ENCODE peak calls at places on chromosomes 5 and 9, in ten cellular contexts. Q is IMR-90, T is hepatocyte, R is foreskin keratinocyte, K is A549, C is lower lobe of right lung, X is colonic mucosa, S is OCI-LY7, V is Peyer's patch, L is tibial artery. M is an unnamed sample.

GRCh38 chr5:176697267-176697928 is 50.1 kb downstream of the TSPAN17 start:
- DNase-seq in C (no peak), X (no peak), L (no peak), K (no peak), R (no peak), V (no peak), T (no peak), S (no peak), Q (no peak), M (no peak)

GRCh38 chr9:22238809-22239684 is 207.6 kb upstream of the DMRTA1 start:
- DNase-seq in V (no peak), L (no peak), K (peak), R (no peak), C (no peak), T (peak), X (no peak), S (peak), Q (peak), M (no peak)

GRCh38 chr5:142977363-142978051 is 207.3 kb downstream of the ARHGAP26 start:
- DNase-seq in R (peak), K (no peak), S (no peak), L (no peak), V (no peak), C (no peak), X (no peak), T (no peak), Q (peak), M (no peak)

GRCh38 chr9:72362680-72363139 is 2.3 kb downstream of the ZFAND5 start:
- DNase-seq in S (peak), V (peak), Q (peak), C (peak), R (no peak), T (peak), X (peak), L (peak), K (peak), M (peak)

GRCh38 chr9:37989632-37990155 is 79.3 kb downstream of the SHB start:
- DNase-seq in C (no peak), L (no peak), X (no peak), R (no peak), Q (no peak), S (no peak), K (no peak), T (no peak), V (no peak), M (no peak)

GRCh38 chr9:16241231-16241630 is 629.2 kb downstream of the BNC2 start:
- DNase-seq in T (no peak), Q (peak), L (no peak), R (no peak), C (no peak), X (no peak), K (peak), V (no peak), S (no peak), M (no peak)

GRCh38 chr5:72604111-72604792 is 97.0 kb upstream of the ZNF366 start:
- DNase-seq in R (no peak), Q (no peak), C (no peak), K (no peak), X (no peak), L (no peak), V (no peak), S (no peak), T (no peak), M (no peak)

GRCh38 chr9:114049453-114050225 is 28.5 kb downstream of the AMBP start:
- DNase-seq in V (peak), Q (no peak), K (no peak), X (no peak), C (no peak), R (no peak), T (no peak), L (peak), S (no peak), M (no peak)

GRCh38 chr9:121222524-121223171 is 21.0 kb upstream of the RAB14 start:
- DNase-seq in Q (peak), L (no peak), S (peak), V (no peak), C (no peak), K (peak), T (peak), R (no peak), X (no peak), M (no peak)

GRCh38 chr9:71270554-71270953 is 149.1 kb upstream of the TRPM3 start:
- DNase-seq in C (no peak), S (no peak), X (no peak), R (no peak), L (no peak), K (no peak), T (no peak), V (no peak), Q (no peak), M (no peak)

GRCh38 chr5:96288166-96288844 is 144.7 kb downstream of the PCSK1 start:
- DNase-seq in X (no peak), R (no peak), Q (no peak), V (no peak), T (no peak), L (no peak), C (no peak), K (no peak), S (no peak), M (no peak)

GRCh38 chr9:116453785-116454184 is 233.3 kb upstream of the TRIM32 start:
- DNase-seq in L (no peak), C (no peak), X (no peak), Q (no peak), K (no peak), T (peak), R (no peak), S (no peak), V (no peak), M (no peak)

GRCh38 chr5:56587381-56588124 is 227.8 kb upstream of the MAP3K1 start:
- DNase-seq in T (no peak), S (no peak), V (no peak), Q (no peak), R (no peak), K (no peak), C (no peak), X (no peak), L (no peak), M (no peak)

GRCh38 chr5:56588636-56589485 is 226.5 kb upstream of the MAP3K1 start:
- DNase-seq in Q (no peak), R (no peak), X (peak), L (peak), S (peak), C (peak), V (peak), K (no peak), T (no peak), M (no peak)

GRCh38 chr5:56589486-56589870 is 225.9 kb upstream of the MAP3K1 start:
- DNase-seq in X (no peak), C (no peak), T (no peak), Q (no peak), R (no peak), S (no peak), L (no peak), V (no peak), K (no peak), M (no peak)

GRCh38 chr5:56585973-56586740 is 229.2 kb upstream of the MAP3K1 start:
- DNase-seq in Q (peak), L (peak), R (no peak), C (no peak), S (no peak), T (peak), V (no peak), K (no peak), X (no peak), M (no peak)

GRCh38 chr5:56588125-56588516 is 227.2 kb upstream of the MAP3K1 start:
- DNase-seq in K (no peak), S (no peak), L (no peak), X (no peak), Q (no peak), R (no peak), C (no peak), V (no peak), T (no peak), M (no peak)
- H3K27ac ChIP-seq in K (no peak), S (no peak), L (no peak), X (no peak), Q (no peak), R (no peak), C (no peak), V (peak), T (no peak), M (no peak)

DNA sequence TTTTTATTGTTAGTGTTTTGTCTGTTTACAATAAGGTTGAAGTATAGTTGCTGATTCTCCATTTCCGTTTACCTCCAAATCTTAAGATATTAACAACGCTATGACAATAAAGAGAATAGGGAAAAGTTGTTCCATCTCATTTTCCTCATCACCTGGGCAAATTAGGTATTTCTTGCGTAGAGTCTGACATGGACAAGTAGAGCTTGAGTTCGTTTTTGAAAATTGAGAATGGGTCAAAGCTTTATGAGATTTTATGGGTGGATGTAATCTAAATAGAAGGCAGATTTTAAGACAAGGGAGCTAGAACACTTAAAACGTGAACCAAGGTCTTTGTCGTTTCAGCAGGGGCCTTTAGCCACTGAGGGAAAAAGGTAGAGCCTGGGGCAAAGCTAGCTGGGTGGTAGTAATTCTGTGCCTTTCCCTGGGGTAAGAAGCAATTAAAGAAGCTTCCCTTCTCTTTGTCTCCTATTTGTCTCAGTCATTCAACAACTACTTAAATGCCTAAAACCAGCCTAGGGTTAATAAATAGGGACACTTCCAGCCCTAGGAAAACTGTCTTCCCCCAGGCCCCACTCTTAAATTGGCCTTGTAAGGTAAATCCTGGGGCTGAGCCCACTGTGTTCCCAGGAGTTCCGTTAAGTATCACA is 551 bp upstream of the CAAP1 start:
- DNase-seq in Q (no peak), V (no peak), K (no peak), C (no peak), X (no peak), S (no peak), L (no peak), T (no peak), R (no peak), M (no peak)
- H3K27ac ChIP-seq in Q (peak), V (peak), K (peak), C (peak), X (peak), S (peak), L (peak), T (peak), R (peak), M (peak)

GRCh38 chr9:130018260-130018659 is 24.7 kb downstream of the FNBP1 start:
- DNase-seq in S (no peak), C (no peak), X (no peak), L (no peak), R (no peak), T (no peak), V (no peak), Q (peak), K (no peak), M (no peak)
- H3K27ac ChIP-seq in S (peak), C (no peak), X (no peak), L (peak), R (no peak), T (no peak), V (no peak), Q (no peak), K (no peak), M (no peak)

GRCh38 chr9:88922091-88922490 is 69.2 kb upstream of the S1PR3 start:
- DNase-seq in L (no peak), S (peak), V (peak), Q (no peak), X (no peak), K (no peak), C (no peak), T (no peak), R (no peak), M (no peak)
- H3K27ac ChIP-seq in L (no peak), S (peak), V (no peak), Q (no peak), X (no peak), K (no peak), C (no peak), T (no peak), R (no peak), M (no peak)

DNA sequence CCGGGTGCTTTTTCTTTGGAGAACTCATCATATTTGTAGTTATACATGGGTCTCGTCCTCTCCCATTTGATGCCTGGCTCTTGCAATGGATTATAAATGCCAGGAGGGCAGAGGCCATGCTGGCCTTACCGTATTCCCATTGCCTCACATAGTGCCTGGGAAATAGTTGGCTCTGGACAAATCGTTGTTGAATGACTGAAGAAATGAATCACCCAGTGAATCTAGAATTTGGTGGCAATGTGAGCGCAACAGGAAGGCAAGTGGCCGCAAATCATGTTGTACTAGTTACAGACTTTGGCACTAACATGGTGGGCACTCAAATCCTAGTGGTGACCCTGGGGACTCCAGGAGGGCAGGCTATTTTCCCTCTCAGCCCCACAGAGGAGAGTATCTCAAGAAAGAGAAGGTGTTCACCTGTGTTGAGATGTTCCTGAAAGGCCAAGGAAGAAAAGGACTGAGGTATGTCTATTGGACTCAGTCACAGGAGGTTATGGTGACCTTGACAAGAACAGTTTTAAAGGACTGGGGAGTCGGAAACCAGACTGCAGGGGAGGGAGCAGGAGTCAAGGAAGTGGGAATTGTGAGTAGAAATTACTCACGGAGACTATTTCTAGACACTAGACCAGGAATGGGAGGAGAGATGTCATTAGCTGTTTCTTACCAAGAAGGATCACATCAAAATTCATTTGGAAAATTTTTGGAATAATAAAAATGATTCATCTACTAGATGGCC is 61.7 kb upstream of the COL15A1 start:
- DNase-seq in Q (no peak), C (no peak), V (no peak), T (no peak), X (no peak), R (no peak), S (no peak), K (no peak), L (no peak), M (no peak)
- H3K27ac ChIP-seq in Q (no peak), C (no peak), V (no peak), T (no peak), X (no peak), R (no peak), S (no peak), K (no peak), L (peak), M (no peak)

DNA sequence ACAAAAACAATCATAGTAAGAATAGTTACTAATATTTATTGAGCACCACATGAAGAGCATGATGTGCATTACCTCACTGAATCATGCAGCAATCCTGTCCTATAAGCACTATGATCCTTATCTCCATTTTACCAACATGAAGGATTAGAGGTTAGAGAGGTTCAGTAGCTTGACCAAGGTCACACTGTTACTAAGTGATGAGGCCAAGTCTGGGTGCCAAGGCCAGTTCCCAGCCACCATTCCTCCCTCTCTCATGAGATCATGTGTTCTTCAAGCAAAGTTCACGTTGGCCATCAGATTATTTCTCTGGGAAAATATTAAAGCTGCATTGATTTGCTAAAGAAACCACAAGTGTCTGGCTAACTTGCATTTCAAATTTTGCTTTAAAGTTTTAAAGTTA is 31.0 kb downstream of the PDE8B start:
- DNase-seq in Q (no peak), L (no peak), C (no peak), T (no peak), X (no peak), R (no peak), V (no peak), S (no peak), K (no peak), M (no peak)
- H3K27ac ChIP-seq in Q (no peak), L (no peak), C (no peak), T (no peak), X (no peak), R (no peak), V (no peak), S (no peak), K (no peak), M (no peak)

GRCh38 chr5:179270581-179271300 is 74.5 kb downstream of the ADAMTS2 start:
- DNase-seq in Q (peak), X (peak), C (peak), K (no peak), T (no peak), S (no peak), L (peak), V (no peak), R (no peak), M (no peak)
- H3K27ac ChIP-seq in Q (peak), X (no peak), C (peak), K (no peak), T (peak), S (no peak), L (peak), V (peak), R (no peak), M (no peak)

GRCh38 chr5:149152317-149152746 is 11.0 kb downstream of the ABLIM3 start:
- DNase-seq in S (no peak), C (no peak), R (no peak), V (no peak), T (peak), L (no peak), K (peak), X (no peak), Q (peak), M (no peak)
- H3K27ac ChIP-seq in S (no peak), C (peak), R (no peak), V (no peak), T (peak), L (peak), K (peak), X (no peak), Q (peak), M (peak)

GRCh38 chr5:75373862-75374261 is 36.8 kb downstream of the HMGCR start:
- DNase-seq in T (no peak), C (no peak), K (no peak), R (no peak), Q (no peak), L (no peak), X (no peak), S (no peak), V (no peak), M (no peak)

GRCh38 chr5:75380099-75380498 is 43.1 kb downstream of the HMGCR start:
- DNase-seq in X (no peak), C (no peak), S (no peak), K (no peak), Q (no peak), L (no peak), V (no peak), T (no peak), R (no peak), M (no peak)

GRCh38 chr5:75375414-75375813 is 38.4 kb downstream of the HMGCR start:
- DNase-seq in C (no peak), Q (no peak), V (no peak), L (no peak), X (no peak), R (no peak), T (no peak), S (no peak), K (no peak), M (no peak)

GRCh38 chr5:75374394-75374814 is 37.4 kb downstream of the HMGCR start:
- DNase-seq in X (no peak), T (no peak), C (no peak), S (no peak), R (no peak), K (no peak), Q (no peak), L (no peak), V (no peak), M (no peak)
- H3K27ac ChIP-seq in X (no peak), T (no peak), C (no peak), S (no peak), R (no peak), K (no peak), Q (no peak), L (no peak), V (no peak), M (no peak)

M was measured in Panc1.